ENCODE peak calls at places on chromosomes 16 and 17, in nine cellular contexts. B, Q, I, E, C, W, S, L and O are unnamed samples.
A peak's percentile ranks its signal among the peaks of the same experiment; 100 is the strongest.

GRCh38 chr16:4048481-4048880 is 67.8 kb downstream of the ADCY9 start:
- DNase-seq in B (no peak), Q (no peak), I (no peak), E (no peak), C (no peak), W (no peak), S (no peak), L (no peak), O (no peak)

GRCh38 chr17:45282683-45283644 is 21.1 kb upstream of the SPATA32 start:
- DNase-seq in B (peak; percentile 32), Q (no peak), I (no peak), E (no peak), C (no peak), W (no peak), S (no peak), L (no peak), O (peak; percentile 96)

GRCh38 chr17:32461853-32462617 is 17.7 kb downstream of the PSMD11 start:
- DNase-seq in B (peak; percentile 69), Q (peak; percentile 82), I (no peak), E (peak; percentile 59), C (peak; percentile 75), W (peak; percentile 24), S (peak; percentile 60), L (no peak), O (no peak)

GRCh38 chr17:77462553-77463497 is 322.1 kb downstream of the SEC14L1 start:
- DNase-seq in B (no peak), Q (no peak), I (no peak), E (no peak), C (no peak), W (no peak), S (no peak), L (no peak), O (no peak)

GRCh38 chr16:52191533-52192134 is 355.3 kb downstream of the TOX3 start:
- DNase-seq in B (peak; percentile 71), Q (peak; percentile 59), I (no peak), E (peak; percentile 21), C (peak; percentile 71), W (peak; percentile 67), S (peak; percentile 43), L (peak; percentile 42), O (no peak)

GRCh38 chr17:79933863-79934652 is 94.8 kb upstream of the CBX4 start:
- DNase-seq in B (no peak), Q (peak; percentile 67), I (no peak), E (no peak), C (no peak), W (peak; percentile 49), S (peak; percentile 70), L (peak; percentile 52), O (no peak)

GRCh38 chr16:68732068-68732680 is 4.9 kb upstream of the CDH1 start:
- DNase-seq in B (peak; percentile 48), Q (no peak), I (no peak), E (no peak), C (no peak), W (no peak), S (no peak), L (no peak), O (no peak)

GRCh38 chr17:50881182-50881581 is 15.0 kb upstream of the TOB1 start:
- DNase-seq in B (no peak), Q (no peak), I (no peak), E (no peak), C (no peak), W (no peak), S (no peak), L (no peak), O (no peak)

GRCh38 chr16:89217138-89217387 is 440 bp upstream of the ZNF778 start:
- DNase-seq in B (no peak), Q (no peak), I (no peak), E (no peak), C (no peak), W (no peak), S (no peak), L (no peak), O (no peak)

GRCh38 chr16:57615813-57616212 is 12.6 kb upstream of the ADGRG1 start:
- DNase-seq in B (no peak), Q (no peak), I (no peak), E (no peak), C (no peak), W (no peak), S (no peak), L (no peak), O (no peak)